ENCODE peak calls at places on chromosomes 16 and 17, in four cellular contexts. M, T, P and F are unnamed samples. For H3K4me1 and H3K36me3, the result is how much of the 10 kb centered on the place peaks cover.

GRCh38 chr17:22277595-22277994 is 585.3 kb downstream of the KCNJ18 start:
- DNase-seq in M (no peak), T (no peak), P (no peak), F (no peak)

GRCh38 chr16:17757808-17758207 is 287.0 kb upstream of the XYLT1 start:
- DNase-seq in M (no peak), T (no peak), P (no peak), F (no peak)

GRCh38 chr17:78126895-78127239 is 1.7 kb downstream of the TMC6 start:
- DNase-seq in M (no peak), T (no peak), P (no peak), F (no peak)

GRCh38 chr16:70695351-70696070 is 9.7 kb upstream of the MTSS2 start:
- DNase-seq in M (no peak), T (peak), P (no peak), F (peak)

GRCh38 chr17:44204453-44204882 is 4.8 kb upstream of the ATXN7L3 start:
- DNase-seq in M (no peak), T (no peak), P (no peak), F (no peak)

GRCh38 chr17:17849147-17849820 is 12.5 kb upstream of the SREBF1 start:
- DNase-seq in M (peak), T (peak), P (peak), F (peak)

GRCh38 chr16:21203155-21203797 is 8.1 kb downstream of the ZP2 start:
- DNase-seq in M (no peak), T (no peak), P (no peak), F (no peak)

GRCh38 chr17:48570325-48571023 is 7.7 kb downstream of the HOXB4 start:
- DNase-seq in M (no peak), T (no peak), P (no peak), F (no peak)

GRCh38 chr16:3937066-3937875 is 56.8 kb upstream of the CREBBP start:
- DNase-seq in M (no peak), T (no peak), P (no peak), F (no peak)

GRCh38 chr16:66026211-66026610 is 340.3 kb upstream of the CDH5 start:
- DNase-seq in M (peak), T (no peak), P (no peak), F (peak)

GRCh38 chr17:17511971-17512858 is 16.0 kb upstream of the RASD1 start:
- DNase-seq in M (no peak), T (peak), P (no peak), F (peak)

GRCh38 chr16:46822270-46822669 is 8.7 kb downstream of the C16orf87 start:
- DNase-seq in M (peak), T (no peak), P (no peak), F (no peak)

GRCh38 chr16:1181715-1182671 is 29.1 kb downstream of the CACNA1H start:
- DNase-seq in M (no peak), T (peak), P (no peak), F (peak)
- H3K4me1 ChIP-seq in M (under half), T (under half), P (under half), F (under half)

GRCh38 chr17:1907818-1908698 is 78.3 kb downstream of the RPA1 start:
- DNase-seq in M (peak), T (no peak), P (no peak), F (peak)
- H3K4me3 ChIP-seq in M (peak), T (peak), P (peak), F (peak)

DNA sequence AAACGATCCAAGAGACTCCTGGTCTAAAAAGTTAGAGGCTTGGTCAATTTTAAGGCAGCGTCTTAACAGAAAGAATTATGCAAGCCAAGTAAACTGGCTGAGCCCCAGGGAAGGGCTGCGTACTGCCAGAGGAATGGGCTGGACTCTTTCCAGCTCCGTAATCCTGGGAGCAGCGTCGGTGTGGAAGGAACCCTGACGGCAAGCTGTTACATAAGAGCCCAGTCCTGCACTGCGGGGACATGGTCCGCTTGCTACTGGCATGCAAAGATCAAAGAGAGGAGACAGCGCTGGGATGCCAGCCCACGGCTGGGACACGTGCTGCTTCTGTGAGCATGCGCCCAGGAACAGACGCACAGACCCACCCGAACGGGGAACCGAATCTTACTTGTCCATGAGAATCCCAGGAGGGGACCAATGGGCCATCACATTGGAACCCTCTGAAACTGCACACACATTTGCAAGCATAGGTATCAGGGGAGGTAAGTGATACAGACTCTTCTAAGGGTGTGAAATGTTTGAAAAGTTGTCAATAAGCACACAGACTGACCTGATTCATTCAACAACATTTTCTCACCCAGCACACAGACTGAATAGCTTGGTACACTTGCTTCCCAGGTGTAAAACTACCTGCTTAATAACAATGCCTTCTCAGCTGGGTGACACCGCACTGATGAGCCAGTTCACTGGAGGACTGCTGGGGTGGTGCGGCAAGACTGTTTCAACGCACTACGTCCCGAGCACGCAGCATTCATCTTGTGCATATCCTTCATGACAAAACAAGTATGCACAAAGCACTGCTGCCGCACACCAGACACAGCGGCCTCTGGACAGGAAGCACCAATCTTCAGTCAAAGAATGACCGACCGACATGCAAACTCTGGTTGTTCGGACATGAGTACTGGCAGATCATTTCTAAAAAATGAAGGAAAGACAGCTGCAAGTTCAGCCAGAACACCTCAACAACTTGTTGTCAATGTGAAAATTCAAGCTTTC is 94.9 kb downstream of the ANKRD11 start:
- DNase-seq in M (peak), T (peak), P (no peak), F (peak)
- H3K36me3 ChIP-seq in M (under half), T (under half), P (under half), F (under half)

GRCh38 chr16:56610609-56611111 is 2.3 kb downstream of the MT2A start:
- DNase-seq in M (no peak), T (no peak), P (no peak), F (no peak)

GRCh38 chr16:56609463-56609921 is 1.1 kb downstream of the MT2A start:
- DNase-seq in M (peak), T (no peak), P (peak), F (peak)

GRCh38 chr16:56608876-56609462 is 585 bp downstream of the MT2A start:
- DNase-seq in M (peak), T (no peak), P (no peak), F (peak)

GRCh38 chr16:56611281-56611833 is 3.0 kb downstream of the MT2A start:
- DNase-seq in M (no peak), T (peak), P (no peak), F (peak)

GRCh38 chr16:56610017-56610608 is 1.7 kb downstream of the MT2A start:
- DNase-seq in M (peak), T (no peak), P (peak), F (peak)
- H3K4me1 ChIP-seq in M (under half), T (half or more), P (under half), F (under half)

DNA sequence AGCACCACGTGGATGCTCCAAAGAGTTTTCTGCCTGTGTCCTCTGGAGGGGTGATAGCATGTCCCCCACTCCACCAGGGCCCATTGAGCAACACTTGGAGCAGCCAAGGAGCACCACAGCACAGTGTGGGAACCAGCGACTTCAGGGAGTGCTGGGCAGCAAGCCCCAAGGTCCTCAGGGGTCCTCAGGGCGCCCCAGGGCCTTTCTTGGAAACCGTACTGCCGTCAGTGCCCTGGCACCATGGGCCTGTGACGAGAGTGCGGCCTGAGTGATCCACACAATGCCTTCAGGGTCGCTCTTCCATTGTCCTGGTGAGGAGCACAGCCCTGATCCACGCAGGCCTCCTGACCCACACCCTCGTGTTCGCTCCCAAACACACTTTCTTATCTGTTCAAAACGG is 71.0 kb downstream of the GOSR1 start:
- DNase-seq in M (no peak), T (no peak), P (no peak), F (no peak)
- H3K4me3 ChIP-seq in M (no peak), T (no peak), P (no peak), F (no peak)